ENCODE peak calls at places on chromosomes 6 and 20, in five cellular contexts. B is A549, H is GM12878, N is K562, U is HepG2. Z is an unnamed sample.

GRCh38 chr6:150996968-150997367 is 131.5 kb downstream of the MTHFD1L start:
- DNase-seq in B (no peak), H (no peak), N (no peak), U (no peak), Z (no peak)

GRCh38 chr20:37305839-37306238 is 16.4 kb downstream of the MANBAL start:
- DNase-seq in U (no peak), B (no peak), N (no peak), H (no peak), Z (no peak)

GRCh38 chr6:147530132-147531060 is 21.9 kb downstream of the SAMD5 start:
- DNase-seq in H (peak), N (no peak), U (no peak), B (no peak), Z (no peak)

GRCh38 chr20:13119583-13119982 is 101.5 kb upstream of the ISM1 start:
- DNase-seq in H (no peak), B (peak), N (peak), U (peak), Z (peak)

GRCh38 chr20:4401601-4402000 is 320.1 kb upstream of the PRND start:
- DNase-seq in N (no peak), H (no peak), B (no peak), U (no peak), Z (no peak)

GRCh38 chr20:52684911-52685310 is 287.2 kb upstream of the TSHZ2 start:
- DNase-seq in U (no peak), H (no peak), B (no peak), N (no peak), Z (no peak)

GRCh38 chr20:49344975-49345374 is 67.1 kb upstream of the ZNFX1 start:
- DNase-seq in H (no peak), B (peak), N (no peak), U (no peak), Z (no peak)

GRCh38 chr6:33206027-33206863 is 1.8 kb downstream of the HSD17B8 start:
- DNase-seq in H (no peak), N (no peak), U (no peak), B (no peak), Z (no peak)

GRCh38 chr6:5246141-5246869 is 14.4 kb downstream of the LYRM4 start:
- DNase-seq in H (no peak), B (no peak), N (no peak), U (no peak), Z (no peak)

GRCh38 chr6:71298459-71298858 is 9.8 kb downstream of the OGFRL1 start:
- DNase-seq in B (no peak), H (no peak), N (no peak), U (no peak), Z (no peak)

GRCh38 chr6:14200047-14200446 is 82.5 kb downstream of the CD83 start:
- DNase-seq in B (no peak), H (no peak), U (no peak), N (no peak), Z (no peak)

GRCh38 chr6:116096979-116097816 is 3.5 kb upstream of the NT5DC1 start:
- DNase-seq in H (no peak), N (no peak), U (no peak), B (no peak), Z (no peak)

GRCh38 chr6:113684382-113684901 is 172.7 kb upstream of the MARCKS start:
- DNase-seq in N (no peak), H (no peak), B (no peak), U (peak), Z (no peak)

GRCh38 chr6:116221931-116222330 is 31.9 kb downstream of the TSPYL4 start:
- DNase-seq in H (no peak), B (no peak), U (no peak), N (no peak), Z (no peak)

GRCh38 chr6:112502348-112503130 is 155.4 kb downstream of the RFPL4B start:
- DNase-seq in N (no peak), U (no peak), B (no peak), H (no peak), Z (no peak)

GRCh38 chr20:25223179-25223661 is 24.7 kb upstream of the PYGB start:
- DNase-seq in U (peak), N (peak), B (peak), H (no peak), Z (no peak)

GRCh38 chr6:141139461-141139860 is 993.3 kb upstream of the GJE1 start:
- DNase-seq in B (no peak), H (no peak), U (no peak), N (no peak), Z (no peak)

GRCh38 chr6:63750400-63750799 is 114.8 kb downstream of the PHF3 start:
- DNase-seq in U (no peak), N (no peak), H (no peak), B (no peak), Z (no peak)

GRCh38 chr6:53715434-53715833 is 49.9 kb upstream of the KLHL31 start:
- DNase-seq in N (no peak), U (no peak), B (no peak), H (no peak), Z (no peak)

GRCh38 chr6:79742030-79742429 is 110.9 kb downstream of the SH3BGRL2 start:
- DNase-seq in U (no peak), B (no peak), N (no peak), H (no peak), Z (no peak)

GRCh38 chr20:37384683-37385174 is 38.8 kb downstream of the SRC start:
- DNase-seq in U (no peak), H (no peak), N (peak), B (peak), Z (peak)

DNA sequence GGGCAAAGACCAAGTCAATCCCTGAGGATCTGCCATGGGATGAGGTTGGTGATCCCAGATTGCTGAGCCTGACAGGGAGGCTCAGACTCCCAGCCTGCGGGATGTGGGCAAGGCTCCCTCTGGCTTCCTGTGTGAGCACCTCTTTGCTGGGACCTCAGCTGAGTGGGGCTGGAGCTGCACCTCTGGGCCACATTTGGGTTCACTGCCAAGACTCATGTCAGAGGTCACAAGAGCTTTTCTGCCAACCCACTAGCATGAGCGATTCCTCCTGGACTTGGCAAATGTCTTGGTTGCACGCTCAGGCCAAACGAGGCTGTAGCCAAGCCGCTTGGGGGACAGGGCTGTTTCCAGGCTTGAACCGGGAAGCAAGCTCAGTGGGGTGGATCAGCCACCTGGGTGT is 359.3 kb downstream of the CDH4 start:
- DNase-seq in N (no peak), H (no peak), U (no peak), B (no peak), Z (no peak)
- TF ChIP-seq ESRRA in N (no peak), H (no peak), U (no peak), B (no peak), Z (no peak)

DNA sequence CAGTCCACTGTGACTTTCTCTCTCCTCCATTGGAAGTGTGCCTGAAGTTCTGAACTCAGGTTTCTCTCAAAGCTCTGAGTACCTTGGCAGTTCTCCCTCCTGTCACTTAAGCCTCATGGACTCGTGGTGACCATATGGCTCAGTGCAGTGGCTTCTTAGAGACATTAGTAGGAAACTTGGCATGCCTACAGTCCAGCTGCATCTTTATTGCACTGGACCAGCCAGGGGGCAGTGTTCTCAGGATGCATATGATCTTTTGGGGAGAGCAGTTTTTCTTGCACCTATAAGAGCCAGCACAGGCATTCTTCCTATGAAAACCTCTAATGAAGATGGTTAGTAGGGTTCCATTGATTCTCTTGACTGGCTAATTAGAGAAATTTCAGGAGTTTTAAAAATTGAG is 47.5 kb upstream of the KCNK16 start:
- DNase-seq in N (no peak), B (no peak), U (no peak), H (no peak), Z (no peak)
- TF ChIP-seq ESRRA in N (no peak), B (no peak), U (no peak), H (no peak), Z (no peak)

GRCh38 chr6:127340171-127340570 is 3.2 kb downstream of the ECHDC1 start:
- DNase-seq in U (no peak), B (no peak), H (no peak), N (no peak), Z (no peak)

GRCh38 chr6:127342296-127342945 is 988 bp downstream of the ECHDC1 start:
- DNase-seq in H (no peak), N (no peak), U (peak), B (no peak), Z (no peak)

GRCh38 chr6:127342946-127343752 is at the start of gene ECHDC1:
- DNase-seq in B (peak), H (no peak), U (peak), N (peak), Z (peak)

GRCh38 chr6:127341471-127342202 is 1.8 kb downstream of the ECHDC1 start:
- DNase-seq in N (no peak), U (no peak), B (no peak), H (no peak), Z (no peak)

DNA sequence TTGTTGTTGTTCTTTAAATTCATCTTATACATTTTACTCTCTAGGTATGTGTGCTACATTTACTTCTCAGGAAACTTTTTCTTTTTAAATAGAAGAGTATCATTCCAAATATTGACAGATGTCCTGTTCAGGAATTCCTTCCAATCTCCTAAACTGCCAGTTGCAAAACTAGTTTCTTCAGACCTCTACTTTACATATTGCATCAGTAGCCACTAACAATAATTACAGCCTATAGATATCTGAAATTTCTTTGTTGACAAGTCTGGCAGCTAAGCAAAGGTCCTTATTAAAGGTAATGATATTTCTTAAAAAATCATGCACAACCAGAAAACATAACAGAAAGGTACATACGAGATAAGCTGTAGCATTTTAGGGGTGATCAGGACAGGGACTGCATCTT is 4.5 kb downstream of the ECHDC1 start:
- DNase-seq in N (no peak), U (no peak), H (no peak), B (no peak), Z (no peak)
- TF ChIP-seq ESRRA in N (no peak), U (no peak), H (no peak), B (no peak), Z (no peak)

GRCh38 chr6:167407239-167408064 is 82.6 kb downstream of the TTLL2 start:
- DNase-seq in B (no peak), H (no peak), N (no peak), U (peak), Z (no peak)
- TF ChIP-seq ESRRA in B (no peak), H (no peak), N (no peak), U (no peak), Z (no peak)

DNA sequence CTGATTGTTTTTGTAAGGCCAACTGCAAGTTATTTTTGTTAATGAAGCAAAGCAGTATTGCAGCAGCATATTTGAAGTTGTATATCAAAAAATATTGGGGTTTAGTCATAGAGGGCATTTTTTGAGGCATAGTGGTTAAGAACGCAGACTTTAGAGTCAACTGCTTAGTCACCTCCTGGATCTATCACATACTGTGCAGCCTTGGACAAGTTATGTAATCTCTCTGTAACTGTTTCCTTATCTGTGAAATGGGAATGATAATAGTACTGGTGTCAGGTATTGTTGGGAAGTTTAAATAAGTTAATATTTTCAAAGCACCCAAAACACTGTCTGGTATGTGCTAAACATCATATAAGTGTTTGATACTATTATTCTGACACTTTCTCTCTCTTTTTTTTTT is 27.2 kb upstream of the EFHC1 start:
- DNase-seq in U (no peak), B (no peak), H (no peak), N (no peak), Z (no peak)
- TF ChIP-seq ESRRA in U (no peak), B (no peak), H (no peak), N (no peak), Z (no peak)

GRCh38 chr6:98845201-98846020 is 11.0 kb downstream of the POU3F2 start:
- DNase-seq in U (peak), N (peak), H (peak), B (peak), Z (peak)
- TF ChIP-seq ESRRA in U (no peak), N (no peak), H (no peak), B (no peak), Z (no peak)

DNA sequence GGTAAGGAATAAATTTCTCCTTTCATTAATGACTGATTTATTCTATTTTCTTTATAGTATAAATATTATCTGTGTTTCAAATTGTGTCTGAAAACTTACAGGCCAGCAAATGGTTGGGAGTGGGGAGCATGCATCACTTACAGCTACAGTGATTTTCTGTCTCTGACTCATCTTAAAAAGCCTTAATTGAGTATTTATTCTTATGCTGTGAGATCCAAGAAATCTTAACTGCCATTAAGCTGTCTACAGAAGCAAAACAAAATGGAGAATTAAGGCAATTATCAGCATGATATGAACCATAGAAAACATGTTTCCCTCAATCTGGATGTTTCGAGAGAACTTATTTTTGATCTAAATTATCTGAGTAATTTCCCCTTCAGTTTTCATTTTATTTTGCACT is 831.2 kb downstream of the KIF16B start:
- DNase-seq in U (no peak), B (no peak), H (no peak), N (no peak), Z (no peak)
- TF ChIP-seq ESRRA in U (no peak), B (no peak), H (no peak), N (no peak), Z (no peak)

DNA sequence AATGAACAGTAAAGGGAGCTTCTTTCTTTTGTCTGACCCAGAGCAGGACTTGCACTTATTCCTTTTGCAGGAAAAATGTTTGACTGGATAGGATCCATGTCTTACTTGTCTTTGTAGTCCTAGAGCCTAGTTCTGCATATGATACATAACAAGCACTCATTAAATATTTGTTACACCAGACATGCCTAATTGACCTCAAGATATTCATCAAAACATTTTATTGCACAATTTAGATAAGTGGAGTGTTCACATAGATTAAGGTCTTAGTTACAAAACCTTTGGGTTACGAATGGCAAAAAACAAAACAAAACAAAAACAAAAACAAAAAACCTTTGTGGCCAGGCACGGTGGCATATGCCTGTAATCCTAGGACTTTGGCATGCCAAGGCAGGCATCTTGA is 735.8 kb upstream of the NRSN1 start:
- DNase-seq in B (no peak), U (no peak), N (no peak), H (no peak), Z (no peak)
- TF ChIP-seq ESRRA in B (no peak), U (no peak), N (no peak), H (no peak), Z (no peak)

GRCh38 chr20:44092551-44093248 is 94.3 kb downstream of the JPH2 start:
- DNase-seq in B (no peak), U (peak), N (no peak), H (no peak), Z (no peak)
- TF ChIP-seq ESRRA in B (no peak), U (no peak), N (no peak), H (no peak), Z (no peak)

DNA sequence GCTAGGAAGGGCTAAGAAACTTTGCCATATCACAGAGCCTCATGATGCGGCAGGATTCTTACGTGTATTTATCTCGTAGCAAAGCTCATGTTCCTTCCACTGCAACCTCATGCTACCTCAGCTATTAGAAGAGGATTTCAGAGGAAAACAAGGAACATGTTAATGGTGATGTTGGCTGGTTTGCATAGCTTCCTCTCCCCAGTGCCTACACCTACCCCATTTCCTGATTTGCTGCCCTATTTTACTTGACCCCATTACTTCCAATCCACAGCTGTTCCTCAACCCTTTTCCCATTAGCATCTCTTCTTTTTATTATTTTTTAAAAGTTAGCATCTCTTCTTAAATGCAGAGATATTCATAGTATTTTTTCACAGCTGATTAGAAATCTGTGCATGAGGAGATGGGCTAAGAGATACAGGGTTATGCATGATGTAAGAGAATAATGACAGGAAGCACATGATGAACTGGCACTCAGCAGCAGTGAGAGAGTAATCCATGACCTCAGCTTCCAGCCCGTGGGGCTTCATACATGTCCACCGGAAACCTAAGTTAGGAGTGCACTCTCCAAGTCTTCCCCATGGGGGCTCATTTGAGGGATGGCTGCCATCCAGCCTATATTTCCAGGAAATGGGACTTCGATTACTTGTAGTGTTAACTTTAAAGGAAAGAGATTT is 106.1 kb upstream of the ASF1A start:
- DNase-seq in B (no peak), H (no peak), U (no peak), N (no peak), Z (no peak)
- TF ChIP-seq ESRRA in B (no peak), H (no peak), U (no peak), N (no peak), Z (no peak)